ENCODE peak calls at places on chromosome 9, in seven cellular contexts. L is lung; I is astrocyte of the cerebellum; Z is activated naive CD8-positive, alpha-beta T cell treated with anti-CD3 and anti-CD28 coated beads, Interleukin-2, amount 10 ng/mL, durations not matched to agents 7 days and 5 days; W is stimulated activated CD4-positive, alpha-beta T cell treated with anti-CD3 and anti-CD28 coated beads, Interleukin-2, amount 100 ng/mL, for 48 hours; C is renal cortical epithelial cell; G is heart left ventricle. Q is an unnamed sample.

GRCh38 chr9:100428871-100429654 is 2.1 kb downstream of the MSANTD3 start:
- DNase-seq in L (no peak), I (peak), Z (no peak), W (no peak), C (peak), G (no peak), Q (no peak)

GRCh38 chr9:85178486-85178885 is 509.0 kb downstream of the NTRK2 start:
- DNase-seq in L (no peak), I (no peak), Z (no peak), W (no peak), C (peak), G (no peak), Q (no peak)

GRCh38 chr9:134617246-134617645 is 24.4 kb upstream of the COL5A1 start:
- DNase-seq in L (no peak), I (no peak), Z (peak), W (no peak), C (no peak), G (peak), Q (peak)

GRCh38 chr9:118809160-118809625 is 560.0 kb downstream of the BRINP1 start:
- DNase-seq in L (peak), I (no peak), Z (no peak), W (no peak), C (no peak), G (no peak), Q (no peak)

GRCh38 chr9:126605792-126606482 is 7.8 kb upstream of the LMX1B start:
- DNase-seq in L (no peak), I (no peak), Z (no peak), W (no peak), C (no peak), G (no peak), Q (no peak)

GRCh38 chr9:113526841-113527240 is 63.3 kb downstream of the RGS3 start:
- DNase-seq in L (no peak), I (no peak), Z (no peak), W (no peak), C (no peak), G (no peak), Q (peak)

GRCh38 chr9:106587021-106587420 is 275.9 kb upstream of the ZNF462 start:
- DNase-seq in L (no peak), I (no peak), Z (no peak), W (no peak), C (peak), G (no peak), Q (no peak)

GRCh38 chr9:14993061-14993800 is 83.0 kb upstream of the FREM1 start:
- DNase-seq in L (peak), I (peak), Z (peak), W (peak), C (peak), G (peak), Q (peak)

GRCh38 chr9:79120533-79121315 is 451.0 kb upstream of the TLE4 start:
- DNase-seq in L (no peak), I (no peak), Z (no peak), W (no peak), C (no peak), G (no peak), Q (no peak)

GRCh38 chr9:132169672-132170392 is 8.0 kb downstream of the NTNG2 start:
- DNase-seq in L (peak), I (no peak), Z (peak), W (peak), C (peak), G (peak), Q (peak)

GRCh38 chr9:106481003-106481614 is 381.9 kb upstream of the ZNF462 start:
- DNase-seq in L (no peak), I (no peak), Z (no peak), W (no peak), C (no peak), G (no peak), Q (no peak)

GRCh38 chr9:94222870-94223269 is 36.2 kb upstream of the ZNF169 start:
- DNase-seq in L (no peak), I (no peak), Z (no peak), W (no peak), C (no peak), G (no peak), Q (no peak)

GRCh38 chr9:97632406-97632991 is 669 bp downstream of the TSTD2 start:
- DNase-seq in L (no peak), I (peak), Z (peak), W (peak), C (peak), G (peak), Q (peak)

GRCh38 chr9:277595-278330 is 63.1 kb downstream of the DOCK8 start:
- DNase-seq in L (no peak), I (no peak), Z (no peak), W (no peak), C (no peak), G (no peak), Q (no peak)

GRCh38 chr9:21357479-21358290 is 7.0 kb upstream of the IFNA6 start:
- DNase-seq in L (no peak), I (no peak), Z (no peak), W (peak), C (no peak), G (no peak), Q (no peak)

GRCh38 chr9:130772185-130772584 is 62.9 kb upstream of the ABL1 start:
- DNase-seq in L (no peak), I (no peak), Z (no peak), W (no peak), C (no peak), G (no peak), Q (no peak)

GRCh38 chr9:33229359-33230120 is 10.4 kb upstream of the SPINK4 start:
- DNase-seq in L (peak), I (no peak), Z (no peak), W (no peak), C (peak), G (no peak), Q (peak)

GRCh38 chr9:134226221-134226930 is 62.0 kb upstream of the RNU6ATAC start:
- DNase-seq in L (no peak), I (no peak), Z (no peak), W (no peak), C (no peak), G (peak), Q (no peak)

GRCh38 chr9:130186839-130187522 is 14.8 kb downstream of the NCS1 start:
- DNase-seq in L (peak), I (no peak), Z (no peak), W (no peak), C (peak), G (no peak), Q (no peak)